ENCODE peak calls at places on chromosome 5, in four cellular contexts. I, Z, X and N are unnamed samples.

GRCh38 chr5:149063017-149063687 is at the start of gene SH3TC2:
- DNase-seq in I (no peak), Z (peak), X (peak), N (no peak)

GRCh38 chr5:98349251-98349989 is 424.0 kb upstream of the RGMB start:
- DNase-seq in I (no peak), Z (peak), X (peak), N (peak)

GRCh38 chr5:60340965-60341471 is 358.9 kb downstream of the DEPDC1B start:
- DNase-seq in I (no peak), Z (no peak), X (no peak), N (peak)

GRCh38 chr5:53031695-53032096 is 42.5 kb downstream of the ITGA2 start:
- DNase-seq in I (no peak), Z (peak), X (peak), N (peak)

GRCh38 chr5:132251220-132251725 is 6.2 kb upstream of the PDLIM4 start:
- DNase-seq in I (no peak), Z (no peak), X (no peak), N (no peak)

GRCh38 chr5:143119301-143119769 is 284.2 kb downstream of the NR3C1 start:
- DNase-seq in I (no peak), Z (no peak), X (no peak), N (no peak)

GRCh38 chr5:143733635-143734341 is 78.2 kb upstream of the HMHB1 start:
- DNase-seq in I (no peak), Z (peak), X (no peak), N (no peak)

GRCh38 chr5:131104169-131104775 is 60.8 kb downstream of the HINT1 start:
- DNase-seq in I (no peak), Z (peak), X (no peak), N (no peak)

GRCh38 chr5:146894763-146895521 is 16.4 kb upstream of the PPP2R2B start:
- DNase-seq in I (no peak), Z (no peak), X (no peak), N (no peak)

GRCh38 chr5:64074533-64074932 is 91.1 kb upstream of the RNF180 start:
- DNase-seq in I (no peak), Z (peak), X (peak), N (peak)

GRCh38 chr5:140576776-140577201 is 12.2 kb downstream of the SLC35A4 start:
- DNase-seq in I (no peak), Z (no peak), X (no peak), N (peak)

GRCh38 chr5:173581408-173582197 is 34.8 kb downstream of the BOD1 start:
- DNase-seq in I (peak), Z (peak), X (peak), N (peak)

GRCh38 chr5:154385236-154385512 is 60.6 kb upstream of the SAP30L start:
- DNase-seq in I (no peak), Z (no peak), X (no peak), N (no peak)

GRCh38 chr5:31408814-31409213 is 123.1 kb downstream of the DROSHA start:
- DNase-seq in I (no peak), Z (peak), X (peak), N (no peak)

GRCh38 chr5:148457183-148457620 is 73.4 kb downstream of the FBXO38 start:
- DNase-seq in I (peak), Z (peak), X (peak), N (peak)

GRCh38 chr5:170082701-170083100 is 23.0 kb upstream of the FOXI1 start:
- DNase-seq in I (no peak), Z (no peak), X (no peak), N (no peak)

GRCh38 chr5:56126487-56127179 is 106.5 kb downstream of the ANKRD55 start:
- DNase-seq in I (peak), Z (peak), X (no peak), N (peak)

GRCh38 chr5:110757118-110757729 is 18.4 kb downstream of the SLC25A46 start:
- DNase-seq in I (no peak), Z (peak), X (peak), N (peak)

GRCh38 chr5:95891499-95891898 is 69.0 kb upstream of the GLRX start:
- DNase-seq in I (no peak), Z (no peak), X (no peak), N (no peak)

GRCh38 chr5:65663804-65664521 is 39.1 kb downstream of the SHLD3 start:
- DNase-seq in I (no peak), Z (peak), X (peak), N (peak)

GRCh38 chr5:135432113-135432512 is 15.0 kb downstream of the DCANP1 start:
- DNase-seq in I (no peak), Z (no peak), X (no peak), N (no peak)

GRCh38 chr5:73822276-73822988 is 196.4 kb downstream of the ARHGEF28 start:
- DNase-seq in I (no peak), Z (no peak), X (no peak), N (peak)

GRCh38 chr5:141910271-141910673 is 13.4 kb upstream of the DELE1 start:
- DNase-seq in I (no peak), Z (peak), X (no peak), N (no peak)

GRCh38 chr5:8864053-8864452 is 681.8 kb downstream of the SEMA5A start:
- DNase-seq in I (no peak), Z (peak), X (peak), N (peak)

GRCh38 chr5:124661317-124662141 is 84.9 kb downstream of the ZNF608 start:
- DNase-seq in I (no peak), Z (peak), X (peak), N (peak)

GRCh38 chr5:102794677-102795331 is 39.7 kb downstream of the PAM start:
- DNase-seq in I (no peak), Z (peak), X (no peak), N (peak)

GRCh38 chr5:151661096-151661495 is 25.6 kb downstream of the SPARC start:
- DNase-seq in I (no peak), Z (no peak), X (no peak), N (no peak)

GRCh38 chr5:140169410-140169809 is 5.6 kb upstream of the CYSTM1 start:
- DNase-seq in I (no peak), Z (no peak), X (peak), N (no peak)

GRCh38 chr5:137621306-137621705 is 114.6 kb downstream of the KLHL3 start:
- DNase-seq in I (no peak), Z (no peak), X (no peak), N (no peak)

GRCh38 chr5:150674376-150674821 is 13.3 kb downstream of the MYOZ3 start:
- DNase-seq in I (no peak), Z (no peak), X (no peak), N (no peak)

GRCh38 chr5:135244620-135245021 is 154.4 kb downstream of the MACROH2A1 start:
- DNase-seq in I (no peak), Z (no peak), X (no peak), N (no peak)

GRCh38 chr5:154962494-154962893 is 21.6 kb downstream of the MRPL22 start:
- DNase-seq in I (no peak), Z (peak), X (no peak), N (no peak)

GRCh38 chr5:138459311-138459710 is 6.0 kb upstream of the EGR1 start:
- DNase-seq in I (peak), Z (no peak), X (no peak), N (no peak)

GRCh38 chr5:157384971-157385709 is 74.9 kb upstream of the NIPAL4 start:
- DNase-seq in I (no peak), Z (peak), X (peak), N (no peak)

GRCh38 chr5:167049043-167049663 is 1242.3 kb upstream of the WWC1 start:
- DNase-seq in I (no peak), Z (peak), X (peak), N (peak)

GRCh38 chr5:143065185-143065584 is 295.0 kb downstream of the ARHGAP26 start:
- DNase-seq in I (no peak), Z (peak), X (no peak), N (peak)

GRCh38 chr5:157761690-157762611 is 18.4 kb downstream of the LSM11 start:
- DNase-seq in I (no peak), Z (peak), X (peak), N (peak)